ENCODE peak calls at places on chromosomes 5 and 9, in eight cellular contexts. One of them, this sample, is unnamed.

GRCh38 chr9:114743446-114743845 is 61.5 kb upstream of the TEX48 start:
- DNase-seq in left ventricle myocardium inferior: no peak
- DNase-seq in activated CD4-positive, alpha-beta T cell treated with anti-CD3 and anti-CD28 coated beads, Interleukin-2, amount 50 U/mL, for 1 hour: no peak
- DNase-seq in neuronal stem cell: no peak
- DNase-seq in activated CD8-positive, alpha-beta T cell treated with anti-CD3 and anti-CD28 coated beads for 36 hours: no peak
- DNase-seq in epithelial cell of esophagus: no peak
- DNase-seq in RWPE1: no peak
- DNase-seq in EL: no peak
- DNase-seq in this sample: no peak

GRCh38 chr9:91162784-91163440 is 198.8 kb downstream of the AUH start:
- DNase-seq in activated CD8-positive, alpha-beta T cell treated with anti-CD3 and anti-CD28 coated beads for 36 hours: peak; percentile 92
- DNase-seq in neuronal stem cell: no peak
- DNase-seq in epithelial cell of esophagus: peak; percentile 22
- DNase-seq in RWPE1: no peak
- DNase-seq in left ventricle myocardium inferior: no peak
- DNase-seq in activated CD4-positive, alpha-beta T cell treated with anti-CD3 and anti-CD28 coated beads, Interleukin-2, amount 50 U/mL, for 1 hour: no peak
- DNase-seq in EL: peak; percentile 42
- DNase-seq in this sample: peak; percentile 85

GRCh38 chr5:109692011-109692410 is 2.3 kb downstream of the MAN2A1 start:
- DNase-seq in RWPE1: peak; percentile 30
- DNase-seq in activated CD8-positive, alpha-beta T cell treated with anti-CD3 and anti-CD28 coated beads for 36 hours: peak; percentile 18
- DNase-seq in neuronal stem cell: no peak
- DNase-seq in EL: peak; percentile 58
- DNase-seq in activated CD4-positive, alpha-beta T cell treated with anti-CD3 and anti-CD28 coated beads, Interleukin-2, amount 50 U/mL, for 1 hour: no peak
- DNase-seq in left ventricle myocardium inferior: no peak
- DNase-seq in epithelial cell of esophagus: peak; percentile 37
- DNase-seq in this sample: no peak

GRCh38 chr9:94139672-94140417 is 55.6 kb downstream of the PTPDC1 start:
- DNase-seq in epithelial cell of esophagus: peak; percentile 85
- DNase-seq in neuronal stem cell: no peak
- DNase-seq in activated CD4-positive, alpha-beta T cell treated with anti-CD3 and anti-CD28 coated beads, Interleukin-2, amount 50 U/mL, for 1 hour: no peak
- DNase-seq in RWPE1: peak; percentile 98
- DNase-seq in left ventricle myocardium inferior: peak; percentile 85
- DNase-seq in EL: peak; percentile 98
- DNase-seq in activated CD8-positive, alpha-beta T cell treated with anti-CD3 and anti-CD28 coated beads for 36 hours: no peak
- DNase-seq in this sample: no peak

GRCh38 chr5:157602505-157602904 is 26.9 kb upstream of the ADAM19 start:
- DNase-seq in neuronal stem cell: no peak
- DNase-seq in EL: peak; percentile 60
- DNase-seq in left ventricle myocardium inferior: no peak
- DNase-seq in RWPE1: no peak
- DNase-seq in epithelial cell of esophagus: peak; percentile 72
- DNase-seq in activated CD8-positive, alpha-beta T cell treated with anti-CD3 and anti-CD28 coated beads for 36 hours: peak; percentile 76
- DNase-seq in activated CD4-positive, alpha-beta T cell treated with anti-CD3 and anti-CD28 coated beads, Interleukin-2, amount 50 U/mL, for 1 hour: no peak
- DNase-seq in this sample: peak; percentile 80

GRCh38 chr5:179795863-179796833 is 2.4 kb downstream of the LTC4S start:
- DNase-seq in activated CD8-positive, alpha-beta T cell treated with anti-CD3 and anti-CD28 coated beads for 36 hours: peak; percentile 71
- DNase-seq in neuronal stem cell: no peak
- DNase-seq in RWPE1: peak; percentile 80
- DNase-seq in EL: peak; percentile 85
- DNase-seq in left ventricle myocardium inferior: peak; percentile 85
- DNase-seq in epithelial cell of esophagus: peak; percentile 87
- DNase-seq in activated CD4-positive, alpha-beta T cell treated with anti-CD3 and anti-CD28 coated beads, Interleukin-2, amount 50 U/mL, for 1 hour: peak; percentile 70
- DNase-seq in this sample: peak; percentile 81

GRCh38 chr5:7856855-7857254 is 5.9 kb upstream of the CFAP90 start:
- DNase-seq in neuronal stem cell: peak; percentile 23
- DNase-seq in EL: peak; percentile 38
- DNase-seq in epithelial cell of esophagus: peak; percentile 52
- DNase-seq in RWPE1: no peak
- DNase-seq in left ventricle myocardium inferior: no peak
- DNase-seq in activated CD4-positive, alpha-beta T cell treated with anti-CD3 and anti-CD28 coated beads, Interleukin-2, amount 50 U/mL, for 1 hour: no peak
- DNase-seq in activated CD8-positive, alpha-beta T cell treated with anti-CD3 and anti-CD28 coated beads for 36 hours: peak; percentile 24
- DNase-seq in this sample: peak; percentile 52

GRCh38 chr5:142293486-142293885 is 31.3 kb downstream of the SPRY4 start:
- DNase-seq in EL: peak; percentile 62
- DNase-seq in neuronal stem cell: no peak
- DNase-seq in epithelial cell of esophagus: no peak
- DNase-seq in left ventricle myocardium inferior: no peak
- DNase-seq in activated CD4-positive, alpha-beta T cell treated with anti-CD3 and anti-CD28 coated beads, Interleukin-2, amount 50 U/mL, for 1 hour: no peak
- DNase-seq in activated CD8-positive, alpha-beta T cell treated with anti-CD3 and anti-CD28 coated beads for 36 hours: no peak
- DNase-seq in RWPE1: no peak
- DNase-seq in this sample: no peak

GRCh38 chr5:40687316-40687715 is 7.6 kb downstream of the PTGER4 start:
- DNase-seq in neuronal stem cell: no peak
- DNase-seq in EL: no peak
- DNase-seq in activated CD4-positive, alpha-beta T cell treated with anti-CD3 and anti-CD28 coated beads, Interleukin-2, amount 50 U/mL, for 1 hour: no peak
- DNase-seq in activated CD8-positive, alpha-beta T cell treated with anti-CD3 and anti-CD28 coated beads for 36 hours: peak; percentile 62
- DNase-seq in left ventricle myocardium inferior: no peak
- DNase-seq in RWPE1: no peak
- DNase-seq in epithelial cell of esophagus: peak; percentile 41
- DNase-seq in this sample: peak; percentile 64

GRCh38 chr9:72898360-72898759 is 54.5 kb downstream of the ALDH1A1 start:
- DNase-seq in epithelial cell of esophagus: no peak
- DNase-seq in activated CD4-positive, alpha-beta T cell treated with anti-CD3 and anti-CD28 coated beads, Interleukin-2, amount 50 U/mL, for 1 hour: no peak
- DNase-seq in neuronal stem cell: no peak
- DNase-seq in activated CD8-positive, alpha-beta T cell treated with anti-CD3 and anti-CD28 coated beads for 36 hours: no peak
- DNase-seq in EL: no peak
- DNase-seq in RWPE1: no peak
- DNase-seq in left ventricle myocardium inferior: no peak
- DNase-seq in this sample: no peak

GRCh38 chr9:117636681-117637080 is 67.5 kb upstream of the TLR4 start:
- DNase-seq in EL: no peak
- DNase-seq in RWPE1: no peak
- DNase-seq in epithelial cell of esophagus: no peak
- DNase-seq in left ventricle myocardium inferior: no peak
- DNase-seq in activated CD4-positive, alpha-beta T cell treated with anti-CD3 and anti-CD28 coated beads, Interleukin-2, amount 50 U/mL, for 1 hour: no peak
- DNase-seq in activated CD8-positive, alpha-beta T cell treated with anti-CD3 and anti-CD28 coated beads for 36 hours: no peak
- DNase-seq in neuronal stem cell: no peak
- DNase-seq in this sample: no peak

GRCh38 chr5:84642795-84643194 is 258.1 kb upstream of the EDIL3 start:
- DNase-seq in RWPE1: no peak
- DNase-seq in left ventricle myocardium inferior: no peak
- DNase-seq in neuronal stem cell: no peak
- DNase-seq in activated CD8-positive, alpha-beta T cell treated with anti-CD3 and anti-CD28 coated beads for 36 hours: no peak
- DNase-seq in EL: no peak
- DNase-seq in epithelial cell of esophagus: peak; percentile 58
- DNase-seq in activated CD4-positive, alpha-beta T cell treated with anti-CD3 and anti-CD28 coated beads, Interleukin-2, amount 50 U/mL, for 1 hour: no peak
- DNase-seq in this sample: no peak

GRCh38 chr5:172410160-172410559 is 44.2 kb downstream of the SH3PXD2B start:
- DNase-seq in activated CD4-positive, alpha-beta T cell treated with anti-CD3 and anti-CD28 coated beads, Interleukin-2, amount 50 U/mL, for 1 hour: no peak
- DNase-seq in EL: peak; percentile 40
- DNase-seq in RWPE1: no peak
- DNase-seq in activated CD8-positive, alpha-beta T cell treated with anti-CD3 and anti-CD28 coated beads for 36 hours: peak; percentile 39
- DNase-seq in epithelial cell of esophagus: no peak
- DNase-seq in neuronal stem cell: no peak
- DNase-seq in left ventricle myocardium inferior: no peak
- DNase-seq in this sample: peak; percentile 43

GRCh38 chr9:122325124-122325523 is 45.7 kb upstream of the PTGS1 start:
- DNase-seq in RWPE1: no peak
- DNase-seq in activated CD8-positive, alpha-beta T cell treated with anti-CD3 and anti-CD28 coated beads for 36 hours: no peak
- DNase-seq in activated CD4-positive, alpha-beta T cell treated with anti-CD3 and anti-CD28 coated beads, Interleukin-2, amount 50 U/mL, for 1 hour: no peak
- DNase-seq in neuronal stem cell: no peak
- DNase-seq in EL: no peak
- DNase-seq in left ventricle myocardium inferior: no peak
- DNase-seq in epithelial cell of esophagus: no peak
- DNase-seq in this sample: no peak

GRCh38 chr5:61313960-61314681 is 17.9 kb upstream of the ZSWIM6 start:
- DNase-seq in activated CD8-positive, alpha-beta T cell treated with anti-CD3 and anti-CD28 coated beads for 36 hours: no peak
- DNase-seq in neuronal stem cell: no peak
- DNase-seq in EL: peak; percentile 93
- DNase-seq in RWPE1: peak; percentile 89
- DNase-seq in left ventricle myocardium inferior: no peak
- DNase-seq in activated CD4-positive, alpha-beta T cell treated with anti-CD3 and anti-CD28 coated beads, Interleukin-2, amount 50 U/mL, for 1 hour: no peak
- DNase-seq in epithelial cell of esophagus: peak; percentile 92
- DNase-seq in this sample: peak; percentile 19

GRCh38 chr5:126568206-126568755 is 26.7 kb downstream of the ALDH7A1 start:
- DNase-seq in activated CD8-positive, alpha-beta T cell treated with anti-CD3 and anti-CD28 coated beads for 36 hours: no peak
- DNase-seq in left ventricle myocardium inferior: no peak
- DNase-seq in EL: no peak
- DNase-seq in epithelial cell of esophagus: no peak
- DNase-seq in activated CD4-positive, alpha-beta T cell treated with anti-CD3 and anti-CD28 coated beads, Interleukin-2, amount 50 U/mL, for 1 hour: no peak
- DNase-seq in neuronal stem cell: no peak
- DNase-seq in RWPE1: no peak
- DNase-seq in this sample: no peak

GRCh38 chr9:36306481-36307306 is 48.4 kb upstream of the GNE start:
- DNase-seq in left ventricle myocardium inferior: no peak
- DNase-seq in RWPE1: peak; percentile 36
- DNase-seq in activated CD8-positive, alpha-beta T cell treated with anti-CD3 and anti-CD28 coated beads for 36 hours: peak; percentile 7
- DNase-seq in activated CD4-positive, alpha-beta T cell treated with anti-CD3 and anti-CD28 coated beads, Interleukin-2, amount 50 U/mL, for 1 hour: no peak
- DNase-seq in neuronal stem cell: no peak
- DNase-seq in EL: peak; percentile 21
- DNase-seq in epithelial cell of esophagus: peak; percentile 67
- DNase-seq in this sample: peak; percentile 14

GRCh38 chr5:14041528-14042184 is 97.2 kb upstream of the DNAH5 start:
- DNase-seq in neuronal stem cell: no peak
- DNase-seq in activated CD8-positive, alpha-beta T cell treated with anti-CD3 and anti-CD28 coated beads for 36 hours: no peak
- DNase-seq in left ventricle myocardium inferior: no peak
- DNase-seq in activated CD4-positive, alpha-beta T cell treated with anti-CD3 and anti-CD28 coated beads, Interleukin-2, amount 50 U/mL, for 1 hour: no peak
- DNase-seq in EL: no peak
- DNase-seq in epithelial cell of esophagus: peak; percentile 38
- DNase-seq in RWPE1: no peak
- DNase-seq in this sample: no peak

GRCh38 chr5:39178171-39178570 is 41.2 kb downstream of the FYB1 start:
- DNase-seq in epithelial cell of esophagus: peak; percentile 42
- DNase-seq in activated CD8-positive, alpha-beta T cell treated with anti-CD3 and anti-CD28 coated beads for 36 hours: no peak
- DNase-seq in EL: peak; percentile 66
- DNase-seq in activated CD4-positive, alpha-beta T cell treated with anti-CD3 and anti-CD28 coated beads, Interleukin-2, amount 50 U/mL, for 1 hour: no peak
- DNase-seq in neuronal stem cell: no peak
- DNase-seq in RWPE1: no peak
- DNase-seq in left ventricle myocardium inferior: no peak
- DNase-seq in this sample: no peak

GRCh38 chr5:54362992-54363630 is 52.7 kb upstream of the ARL15 start:
- DNase-seq in activated CD4-positive, alpha-beta T cell treated with anti-CD3 and anti-CD28 coated beads, Interleukin-2, amount 50 U/mL, for 1 hour: no peak
- DNase-seq in left ventricle myocardium inferior: no peak
- DNase-seq in activated CD8-positive, alpha-beta T cell treated with anti-CD3 and anti-CD28 coated beads for 36 hours: no peak
- DNase-seq in epithelial cell of esophagus: no peak
- DNase-seq in RWPE1: no peak
- DNase-seq in neuronal stem cell: no peak
- DNase-seq in EL: peak; percentile 58
- DNase-seq in this sample: no peak